ENCODE peak calls at places on chromosomes 3 and 15, in ten cellular contexts. One of them, this sample, is unnamed.

GRCh38 chr15:91448245-91448644 is 348.2 kb downstream of the SV2B start:
- DNase-seq in right atrium auricular region: no peak
- DNase-seq in cardiac muscle cell: no peak
- DNase-seq in psoas muscle: no peak
- DNase-seq in Caco-2: no peak
- DNase-seq in HFFc6: no peak
- DNase-seq in CD8-positive, alpha-beta T cell: no peak
- DNase-seq in kidney: no peak
- DNase-seq in AG04450: no peak
- DNase-seq in BE2C: no peak
- DNase-seq in this sample: no peak

GRCh38 chr3:11603628-11604027 is 40.1 kb downstream of the VGLL4 start:
- DNase-seq in right atrium auricular region: peak
- DNase-seq in cardiac muscle cell: no peak
- DNase-seq in psoas muscle: peak
- DNase-seq in Caco-2: no peak
- DNase-seq in HFFc6: peak
- DNase-seq in CD8-positive, alpha-beta T cell: no peak
- DNase-seq in kidney: no peak
- DNase-seq in AG04450: peak
- DNase-seq in BE2C: no peak
- DNase-seq in this sample: no peak

GRCh38 chr3:166052440-166052839 is 215.2 kb upstream of the BCHE start:
- DNase-seq in right atrium auricular region: no peak
- DNase-seq in cardiac muscle cell: no peak
- DNase-seq in psoas muscle: no peak
- DNase-seq in Caco-2: peak
- DNase-seq in HFFc6: no peak
- DNase-seq in CD8-positive, alpha-beta T cell: no peak
- DNase-seq in kidney: no peak
- DNase-seq in AG04450: no peak
- DNase-seq in BE2C: no peak
- DNase-seq in this sample: no peak

GRCh38 chr15:68151277-68151676 is 53.9 kb downstream of the CALML4 start:
- DNase-seq in right atrium auricular region: no peak
- DNase-seq in cardiac muscle cell: no peak
- DNase-seq in psoas muscle: no peak
- DNase-seq in Caco-2: no peak
- DNase-seq in HFFc6: no peak
- DNase-seq in CD8-positive, alpha-beta T cell: no peak
- DNase-seq in kidney: no peak
- DNase-seq in AG04450: no peak
- DNase-seq in BE2C: no peak
- DNase-seq in this sample: no peak

GRCh38 chr15:86247249-86247955 is 167.7 kb downstream of the AGBL1 start:
- DNase-seq in right atrium auricular region: no peak
- DNase-seq in cardiac muscle cell: no peak
- DNase-seq in psoas muscle: peak
- DNase-seq in Caco-2: no peak
- DNase-seq in HFFc6: no peak
- DNase-seq in CD8-positive, alpha-beta T cell: no peak
- DNase-seq in kidney: no peak
- DNase-seq in AG04450: no peak
- DNase-seq in BE2C: no peak
- DNase-seq in this sample: no peak

GRCh38 chr15:22968356-22968755 is 11.8 kb downstream of the CYFIP1 start:
- DNase-seq in right atrium auricular region: no peak
- DNase-seq in cardiac muscle cell: no peak
- DNase-seq in psoas muscle: no peak
- DNase-seq in Caco-2: no peak
- DNase-seq in HFFc6: peak
- DNase-seq in CD8-positive, alpha-beta T cell: no peak
- DNase-seq in kidney: no peak
- DNase-seq in AG04450: peak
- DNase-seq in BE2C: no peak
- DNase-seq in this sample: no peak

GRCh38 chr3:169453256-169454059 is 210.1 kb downstream of the MECOM start:
- DNase-seq in right atrium auricular region: no peak
- DNase-seq in cardiac muscle cell: no peak
- DNase-seq in psoas muscle: no peak
- DNase-seq in Caco-2: no peak
- DNase-seq in HFFc6: no peak
- DNase-seq in CD8-positive, alpha-beta T cell: no peak
- DNase-seq in kidney: no peak
- DNase-seq in AG04450: no peak
- DNase-seq in BE2C: peak
- DNase-seq in this sample: no peak

GRCh38 chr3:69855436-69856162 is 116.3 kb downstream of the MITF start:
- DNase-seq in right atrium auricular region: no peak
- DNase-seq in cardiac muscle cell: peak
- DNase-seq in psoas muscle: no peak
- DNase-seq in Caco-2: no peak
- DNase-seq in HFFc6: no peak
- DNase-seq in CD8-positive, alpha-beta T cell: no peak
- DNase-seq in kidney: no peak
- DNase-seq in AG04450: no peak
- DNase-seq in BE2C: peak
- DNase-seq in this sample: no peak

GRCh38 chr3:128863560-128863959 is 15.9 kb upstream of the ACAD9 start:
- DNase-seq in right atrium auricular region: no peak
- DNase-seq in cardiac muscle cell: no peak
- DNase-seq in psoas muscle: no peak
- DNase-seq in Caco-2: no peak
- DNase-seq in HFFc6: no peak
- DNase-seq in CD8-positive, alpha-beta T cell: no peak
- DNase-seq in kidney: no peak
- DNase-seq in AG04450: no peak
- DNase-seq in BE2C: no peak
- DNase-seq in this sample: no peak

GRCh38 chr15:72203507-72203837 is 5.9 kb upstream of the GRAMD2A start:
- DNase-seq in right atrium auricular region: no peak
- DNase-seq in cardiac muscle cell: no peak
- DNase-seq in psoas muscle: peak
- DNase-seq in Caco-2: no peak
- DNase-seq in HFFc6: peak
- DNase-seq in CD8-positive, alpha-beta T cell: no peak
- DNase-seq in kidney: peak
- DNase-seq in AG04450: peak
- DNase-seq in BE2C: peak
- DNase-seq in this sample: no peak

GRCh38 chr15:73340502-73341192 is 28.1 kb downstream of the HCN4 start:
- DNase-seq in right atrium auricular region: no peak
- DNase-seq in cardiac muscle cell: no peak
- DNase-seq in psoas muscle: no peak
- DNase-seq in Caco-2: no peak
- DNase-seq in HFFc6: no peak
- DNase-seq in CD8-positive, alpha-beta T cell: no peak
- DNase-seq in kidney: no peak
- DNase-seq in AG04450: no peak
- DNase-seq in BE2C: no peak
- DNase-seq in this sample: no peak

GRCh38 chr3:114308830-114309229 is 15.0 kb downstream of the TIGIT start:
- DNase-seq in right atrium auricular region: no peak
- DNase-seq in cardiac muscle cell: no peak
- DNase-seq in psoas muscle: no peak
- DNase-seq in Caco-2: no peak
- DNase-seq in HFFc6: no peak
- DNase-seq in CD8-positive, alpha-beta T cell: peak
- DNase-seq in kidney: no peak
- DNase-seq in AG04450: no peak
- DNase-seq in BE2C: no peak
- DNase-seq in this sample: no peak

GRCh38 chr15:92772626-92773244 is 117.2 kb upstream of the FAM174B start:
- DNase-seq in right atrium auricular region: peak
- DNase-seq in cardiac muscle cell: no peak
- DNase-seq in psoas muscle: no peak
- DNase-seq in Caco-2: no peak
- DNase-seq in HFFc6: no peak
- DNase-seq in CD8-positive, alpha-beta T cell: no peak
- DNase-seq in kidney: no peak
- DNase-seq in AG04450: no peak
- DNase-seq in BE2C: no peak
- DNase-seq in this sample: no peak

GRCh38 chr3:15040844-15041243 is 24.3 kb downstream of the MRPS25 start:
- DNase-seq in right atrium auricular region: no peak
- DNase-seq in cardiac muscle cell: peak
- DNase-seq in psoas muscle: no peak
- DNase-seq in Caco-2: no peak
- DNase-seq in HFFc6: no peak
- DNase-seq in CD8-positive, alpha-beta T cell: no peak
- DNase-seq in kidney: no peak
- DNase-seq in AG04450: no peak
- DNase-seq in BE2C: no peak
- DNase-seq in this sample: no peak

GRCh38 chr15:38176155-38176554 is 76.5 kb upstream of the SPRED1 start:
- DNase-seq in right atrium auricular region: no peak
- DNase-seq in cardiac muscle cell: no peak
- DNase-seq in psoas muscle: no peak
- DNase-seq in Caco-2: no peak
- DNase-seq in HFFc6: peak
- DNase-seq in CD8-positive, alpha-beta T cell: no peak
- DNase-seq in kidney: no peak
- DNase-seq in AG04450: peak
- DNase-seq in BE2C: no peak
- DNase-seq in this sample: no peak

GRCh38 chr3:140434261-140434905 is 243.5 kb upstream of the TRIM42 start:
- DNase-seq in right atrium auricular region: peak
- DNase-seq in cardiac muscle cell: no peak
- DNase-seq in psoas muscle: no peak
- DNase-seq in Caco-2: no peak
- DNase-seq in HFFc6: no peak
- DNase-seq in CD8-positive, alpha-beta T cell: no peak
- DNase-seq in kidney: no peak
- DNase-seq in AG04450: no peak
- DNase-seq in BE2C: no peak
- DNase-seq in this sample: no peak

DNA sequence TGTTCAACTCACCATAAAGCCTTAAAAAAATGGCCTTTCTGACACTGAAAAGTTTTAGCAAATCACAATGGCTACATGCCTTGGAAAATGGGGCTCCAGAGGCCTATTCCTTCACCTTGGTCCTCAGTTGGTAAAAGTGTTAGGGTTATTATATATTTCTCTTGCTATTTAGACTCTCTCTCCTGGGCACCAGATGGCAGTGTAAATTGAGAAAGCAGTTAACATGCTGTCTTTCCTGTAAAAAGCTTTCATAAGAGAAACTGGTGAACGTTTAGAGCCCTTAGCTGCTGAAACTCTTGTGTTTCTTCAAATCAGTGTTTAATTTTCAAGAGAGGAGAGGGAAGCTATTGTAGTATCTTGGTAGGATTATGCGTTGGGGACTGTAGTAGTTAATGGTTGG is 89.9 kb downstream of the LRTM1 start:
- DNase-seq in right atrium auricular region: no peak
- DNase-seq in cardiac muscle cell: no peak
- DNase-seq in psoas muscle: no peak
- DNase-seq in Caco-2: no peak
- DNase-seq in HFFc6: peak
- DNase-seq in CD8-positive, alpha-beta T cell: no peak
- DNase-seq in kidney: no peak
- DNase-seq in AG04450: no peak
- DNase-seq in BE2C: no peak
- DNase-seq in this sample: no peak
- TF ChIP-seq CTCF in right atrium auricular region: no peak
- TF ChIP-seq CTCF in cardiac muscle cell: peak
- TF ChIP-seq CTCF in psoas muscle: no peak
- TF ChIP-seq CTCF in Caco-2: no peak
- TF ChIP-seq CTCF in HFFc6: peak
- TF ChIP-seq CTCF in CD8-positive, alpha-beta T cell: no peak
- TF ChIP-seq CTCF in kidney: no peak
- TF ChIP-seq CTCF in AG04450: peak
- TF ChIP-seq CTCF in BE2C: no peak
- TF ChIP-seq CTCF in this sample: no peak

DNA sequence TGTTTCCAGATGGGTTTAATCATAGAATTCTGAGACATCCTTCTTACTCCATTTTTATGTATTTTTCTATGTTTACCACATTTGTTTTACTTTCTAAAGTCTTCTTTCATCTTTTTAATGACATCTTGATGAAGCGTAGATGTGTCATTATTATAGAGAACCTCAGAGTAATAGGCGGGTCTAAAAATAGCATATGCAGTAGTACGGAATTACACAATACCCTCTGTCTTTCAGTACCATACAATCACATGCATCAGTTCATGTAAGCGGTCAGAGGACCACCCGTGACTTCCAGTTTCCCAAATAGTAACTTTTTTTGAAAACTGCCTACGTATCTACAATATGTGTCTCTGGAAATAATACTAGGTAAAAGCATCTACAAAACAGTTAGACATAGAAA is 224.0 kb downstream of the PLOD2 start:
- DNase-seq in right atrium auricular region: no peak
- DNase-seq in cardiac muscle cell: no peak
- DNase-seq in psoas muscle: no peak
- DNase-seq in Caco-2: no peak
- DNase-seq in HFFc6: peak
- DNase-seq in CD8-positive, alpha-beta T cell: no peak
- DNase-seq in kidney: no peak
- DNase-seq in AG04450: no peak
- DNase-seq in BE2C: no peak
- DNase-seq in this sample: no peak
- TF ChIP-seq CTCF in right atrium auricular region: no peak
- TF ChIP-seq CTCF in cardiac muscle cell: no peak
- TF ChIP-seq CTCF in psoas muscle: no peak
- TF ChIP-seq CTCF in Caco-2: no peak
- TF ChIP-seq CTCF in HFFc6: no peak
- TF ChIP-seq CTCF in CD8-positive, alpha-beta T cell: no peak
- TF ChIP-seq CTCF in kidney: no peak
- TF ChIP-seq CTCF in AG04450: no peak
- TF ChIP-seq CTCF in BE2C: no peak
- TF ChIP-seq CTCF in this sample: no peak

DNA sequence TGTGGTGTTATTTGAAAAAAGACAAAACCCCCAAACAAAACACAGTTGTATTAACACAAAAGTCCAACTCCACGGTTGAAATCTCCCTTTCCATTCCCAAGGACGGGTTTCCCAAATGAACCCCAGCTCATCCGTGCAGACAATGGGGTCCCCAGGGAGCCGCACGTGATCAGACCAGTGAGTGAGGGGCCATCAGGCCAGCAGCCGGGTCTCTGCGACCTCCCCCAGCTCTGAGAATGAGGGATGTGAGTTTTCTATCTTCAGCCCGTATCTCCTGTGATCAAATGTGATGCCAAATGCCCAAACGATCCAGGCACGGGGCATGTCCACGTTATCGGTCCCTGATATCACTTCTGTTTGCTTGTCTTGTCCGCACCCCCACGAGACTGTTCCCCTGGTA is 138.0 kb downstream of the OPA1 start:
- DNase-seq in right atrium auricular region: no peak
- DNase-seq in cardiac muscle cell: no peak
- DNase-seq in psoas muscle: no peak
- DNase-seq in Caco-2: no peak
- DNase-seq in HFFc6: no peak
- DNase-seq in CD8-positive, alpha-beta T cell: no peak
- DNase-seq in kidney: no peak
- DNase-seq in AG04450: no peak
- DNase-seq in BE2C: no peak
- DNase-seq in this sample: no peak
- TF ChIP-seq CTCF in right atrium auricular region: no peak
- TF ChIP-seq CTCF in cardiac muscle cell: no peak
- TF ChIP-seq CTCF in psoas muscle: no peak
- TF ChIP-seq CTCF in Caco-2: no peak
- TF ChIP-seq CTCF in HFFc6: no peak
- TF ChIP-seq CTCF in CD8-positive, alpha-beta T cell: no peak
- TF ChIP-seq CTCF in kidney: no peak
- TF ChIP-seq CTCF in AG04450: no peak
- TF ChIP-seq CTCF in BE2C: no peak
- TF ChIP-seq CTCF in this sample: no peak

GRCh38 chr15:95604634-95605036 is 725.9 kb upstream of the NR2F2 start:
- DNase-seq in right atrium auricular region: no peak
- DNase-seq in cardiac muscle cell: no peak
- DNase-seq in psoas muscle: no peak
- DNase-seq in Caco-2: no peak
- DNase-seq in HFFc6: peak
- DNase-seq in CD8-positive, alpha-beta T cell: no peak
- DNase-seq in kidney: no peak
- DNase-seq in AG04450: peak
- DNase-seq in BE2C: no peak
- DNase-seq in this sample: no peak
- TF ChIP-seq CTCF in right atrium auricular region: no peak
- TF ChIP-seq CTCF in cardiac muscle cell: no peak
- TF ChIP-seq CTCF in psoas muscle: no peak
- TF ChIP-seq CTCF in Caco-2: no peak
- TF ChIP-seq CTCF in HFFc6: no peak
- TF ChIP-seq CTCF in CD8-positive, alpha-beta T cell: no peak
- TF ChIP-seq CTCF in kidney: no peak
- TF ChIP-seq CTCF in AG04450: no peak
- TF ChIP-seq CTCF in BE2C: no peak
- TF ChIP-seq CTCF in this sample: no peak